ENCODE peak calls at places on chromosomes 11 and 22, in four cellular contexts. X is testis, F is neural progenitor cell, W is colonic mucosa. C is an unnamed sample.

GRCh38 chr22:37428649-37429586 is 1.6 kb upstream of the ELFN2 start:
- DNase-seq in X (peak; percentile 38), W (peak; percentile 45), F (peak; percentile 93), C (peak; percentile 29)

GRCh38 chr22:22687638-22688500 is 43.5 kb downstream of the GGTLC2 start:
- DNase-seq in F (peak; percentile 67), X (peak; percentile 78), W (peak; percentile 48), C (peak; percentile 64)

GRCh38 chr11:64810891-64811272 is 531 bp upstream of the MEN1 start:
- DNase-seq in X (peak; percentile 42), F (peak; percentile 57), W (peak; percentile 42), C (peak; percentile 25)

GRCh38 chr11:64331569-64332371 is 8.2 kb upstream of the CCDC88B start:
- DNase-seq in F (no peak), X (peak; percentile 86), W (peak; percentile 92), C (peak; percentile 99)

GRCh38 chr11:73564903-73565302 is 33.0 kb downstream of the FAM168A start:
- DNase-seq in W (no peak), F (no peak), X (no peak), C (no peak)

GRCh38 chr11:96905663-96906062 is 515.9 kb downstream of the JRKL start:
- DNase-seq in X (no peak), W (no peak), F (no peak), C (no peak)

GRCh38 chr11:107203656-107204055 is 185.4 kb upstream of the GUCY1A2 start:
- DNase-seq in W (no peak), F (no peak), X (no peak), C (no peak)

GRCh38 chr11:12245091-12245490 is 132.3 kb upstream of the PARVA start:
- DNase-seq in F (no peak), W (no peak), X (no peak), C (no peak)

GRCh38 chr22:23591203-23591791 is 11.2 kb upstream of the IGLL1 start:
- DNase-seq in F (peak; percentile 82), X (peak; percentile 89), W (peak; percentile 55), C (peak; percentile 76)

GRCh38 chr11:34318111-34319037 is 39.4 kb downstream of the ABTB2 start:
- DNase-seq in X (no peak), W (peak; percentile 38), F (no peak), C (no peak)

GRCh38 chr11:124481365-124482323 is 36.1 kb upstream of the OR8B8 start:
- DNase-seq in X (peak; percentile 38), W (no peak), F (peak; percentile 61), C (peak; percentile 45)

GRCh38 chr11:66317322-66317765 is 500 bp upstream of the CD248 start:
- DNase-seq in W (no peak), F (no peak), X (no peak), C (peak; percentile 33)

GRCh38 chr11:133718831-133719230 is 126.5 kb downstream of the SPATA19 start:
- DNase-seq in X (no peak), F (no peak), W (no peak), C (no peak)

GRCh38 chr11:94494200-94494545 is 389 bp downstream of the ANKRD49 start:
- DNase-seq in X (no peak), F (peak; percentile 85), W (no peak), C (no peak)

GRCh38 chr11:57555393-57555792 is 12.1 kb downstream of the UBE2L6 start:
- DNase-seq in F (no peak), X (no peak), W (no peak), C (no peak)

GRCh38 chr22:21593406-21594232 is 26.1 kb downstream of the UBE2L3 start:
- DNase-seq in F (peak; percentile 56), X (no peak), W (peak; percentile 40), C (no peak)

GRCh38 chr11:85776951-85777602 is 33.9 kb downstream of the SYTL2 start:
- DNase-seq in X (no peak), F (no peak), W (no peak), C (no peak)

GRCh38 chr22:24426859-24427499 is 420 bp upstream of the ADORA2A start:
- DNase-seq in F (no peak), W (no peak), X (no peak), C (no peak)

GRCh38 chr11:130145975-130146776 is 13.4 kb upstream of the ST14 start:
- DNase-seq in F (no peak), W (peak; percentile 90), X (no peak), C (peak; percentile 47)

GRCh38 chr11:95924414-95924760 is 480 bp upstream of the MTMR2 start:
- DNase-seq in F (no peak), X (no peak), W (peak; percentile 36), C (no peak)

GRCh38 chr22:44438481-44439131 is 59.4 kb downstream of the RTL6 start:
- DNase-seq in F (no peak), X (no peak), W (no peak), C (no peak)

GRCh38 chr11:113014262-113014661 is 53.0 kb downstream of the NCAM1 start:
- DNase-seq in F (no peak), W (no peak), X (no peak), C (no peak)

GRCh38 chr11:82899957-82900276 is 313 bp downstream of the PRCP start:
- DNase-seq in W (no peak), F (no peak), X (no peak), C (no peak)

GRCh38 chr22:41971431-41971830 is 2.2 kb downstream of the SEPTIN3 start:
- DNase-seq in X (no peak), W (no peak), F (no peak), C (no peak)

GRCh38 chr22:37233751-37234631 is 10.1 kb downstream of the RAC2 start:
- DNase-seq in X (no peak), F (no peak), W (no peak), C (no peak)

GRCh38 chr22:43897751-43898261 is 6.0 kb upstream of the PNPLA5 start:
- DNase-seq in X (no peak), F (no peak), W (no peak), C (no peak)

GRCh38 chr22:50340157-50340879 is 2.8 kb upstream of the PPP6R2 start:
- DNase-seq in X (peak; percentile 30), F (peak; percentile 56), W (no peak), C (no peak)

GRCh38 chr11:61739966-61740365 is 12.5 kb upstream of the MYRF start:
- DNase-seq in W (no peak), X (no peak), F (no peak), C (no peak)

GRCh38 chr22:22556995-22557925 is 1.8 kb downstream of the PRAME start:
- DNase-seq in X (peak; percentile 48), F (no peak), W (no peak), C (no peak)

GRCh38 chr11:3710485-3711259 is 39.5 kb upstream of the CHRNA10 start:
- DNase-seq in X (no peak), F (no peak), W (no peak), C (no peak)

GRCh38 chr11:126519653-126520573 is 164.4 kb downstream of the ST3GAL4 start:
- DNase-seq in F (no peak), X (peak; percentile 38), W (no peak), C (no peak)

GRCh38 chr11:105790841-105791240 is 181.0 kb downstream of the GRIA4 start:
- DNase-seq in F (peak; percentile 34), X (no peak), W (no peak), C (no peak)

GRCh38 chr22:36156515-36157419 is 3.8 kb downstream of the APOL3 start:
- DNase-seq in F (peak; percentile 29), W (peak; percentile 68), X (peak; percentile 85), C (peak; percentile 76)

DNA sequence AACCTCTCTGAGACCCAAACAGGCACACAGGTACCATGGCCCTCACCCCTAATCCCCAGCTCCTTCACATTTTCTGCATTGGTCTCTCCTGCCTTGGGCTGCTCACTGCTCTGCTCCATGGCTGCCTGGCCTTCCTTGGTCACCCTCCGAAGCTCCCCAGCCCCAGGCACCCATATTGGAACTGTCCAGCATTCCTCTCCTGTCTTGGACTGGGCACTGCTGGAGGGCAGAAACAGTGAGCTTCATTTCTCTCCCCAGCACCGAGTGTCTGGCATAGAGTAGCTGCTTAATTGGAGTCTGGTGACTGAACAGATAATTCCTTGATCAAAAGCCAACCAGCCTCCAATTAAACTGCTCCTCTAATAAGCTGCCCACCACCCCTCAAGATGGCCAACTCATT is 13.2 kb downstream of the PLEKHA7 start:
- DNase-seq in W (no peak), X (no peak), F (no peak), C (no peak)
- H3K4me1 ChIP-seq in W (no peaks in the 10 kb centered on the region), X (no peaks in the 10 kb centered on the region), F (no peaks in the 10 kb centered on the region), C (peaks cover 23% of the 10 kb centered on the region)

GRCh38 chr11:68445531-68446035 is 15.0 kb upstream of the PPP6R3 start:
- DNase-seq in F (no peak), W (no peak), X (no peak), C (no peak)
- H3K27ac ChIP-seq in F (no peak overlapping the region), W (no peak overlapping the region), X (no peak overlapping the region), C (no peak overlapping the region)

GRCh38 chr11:78416285-78417174 is 1.1 kb downstream of the GAB2 start:
- DNase-seq in W (peak; percentile 90), F (peak; percentile 89), X (peak; percentile 81), C (peak; percentile 84)
- H3K4me1 ChIP-seq in W (no peaks in the 10 kb centered on the region), F (peaks cover 20% of the 10 kb centered on the region), X (peaks cover 5% of the 10 kb centered on the region), C (peaks cover 24% of the 10 kb centered on the region)

DNA sequence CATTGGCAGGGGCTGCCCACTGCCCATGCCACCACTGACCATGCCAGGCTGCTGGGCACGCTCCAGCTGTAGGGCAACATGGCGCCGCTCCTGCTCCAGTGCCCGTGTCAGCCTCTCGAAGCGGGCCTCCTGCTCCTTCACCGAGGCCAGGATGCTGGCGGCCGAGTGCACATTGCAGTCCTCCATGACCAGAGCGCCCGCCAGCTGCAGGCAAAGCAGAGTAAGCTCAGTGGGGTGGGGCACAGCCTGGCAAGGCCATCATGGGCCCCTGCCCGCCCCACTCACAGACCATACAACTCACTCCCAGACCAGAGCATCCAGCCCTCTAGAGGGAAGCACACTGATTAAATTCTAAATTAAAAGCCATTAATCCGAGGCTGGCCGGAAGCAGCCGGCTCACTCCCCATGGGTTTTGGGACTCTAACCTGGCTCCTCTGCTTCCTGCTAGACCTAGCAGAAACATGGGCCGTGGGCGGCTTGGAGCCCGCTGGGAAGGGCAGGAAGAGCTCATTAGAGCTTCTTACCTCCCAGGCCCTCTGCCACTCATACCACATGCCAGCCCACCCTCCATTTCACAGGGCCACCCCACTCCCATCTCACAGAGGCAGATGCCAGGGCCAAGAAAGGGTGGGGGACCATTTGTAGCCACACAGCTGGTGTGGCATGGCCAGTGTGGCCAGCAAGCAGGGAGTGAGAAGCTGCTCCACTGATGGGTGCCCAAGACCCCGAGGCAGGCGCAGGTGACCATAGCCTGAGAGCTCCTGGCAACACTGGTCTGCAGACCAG is 25.8 kb downstream of the ARVCF start:
- DNase-seq in W (no peak), X (no peak), F (no peak), C (peak; percentile 29)
- H3K27ac ChIP-seq in W (no peak overlapping the region), X (no peak overlapping the region), F (no peak overlapping the region), C (peak overlapping the region; percentile 97)

DNA sequence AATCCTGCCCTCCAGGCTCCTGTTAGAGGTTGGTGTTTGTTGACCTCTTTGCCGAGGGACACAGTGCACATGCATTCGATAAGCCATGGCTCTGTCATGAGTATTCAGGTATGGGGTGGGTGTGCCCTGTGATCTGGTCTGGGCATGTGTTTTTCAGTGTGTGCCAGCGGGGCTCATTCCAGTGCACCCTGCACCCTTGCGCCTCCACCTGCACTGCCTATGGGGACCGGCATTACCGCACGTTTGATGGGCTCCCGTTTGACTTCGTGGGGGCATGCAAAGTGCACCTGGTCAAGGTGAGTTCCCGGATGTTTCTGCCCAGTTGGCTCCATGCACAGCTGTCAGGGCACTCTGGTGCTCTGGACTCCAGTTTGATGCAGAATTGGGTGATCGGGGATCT is 44.2 kb downstream of the OTOG start:
- DNase-seq in F (no peak), X (no peak), W (no peak), C (no peak)
- H3K4me1 ChIP-seq in F (no peaks in the 10 kb centered on the region), X (no peaks in the 10 kb centered on the region), W (no peaks in the 10 kb centered on the region), C (no peaks in the 10 kb centered on the region)

DNA sequence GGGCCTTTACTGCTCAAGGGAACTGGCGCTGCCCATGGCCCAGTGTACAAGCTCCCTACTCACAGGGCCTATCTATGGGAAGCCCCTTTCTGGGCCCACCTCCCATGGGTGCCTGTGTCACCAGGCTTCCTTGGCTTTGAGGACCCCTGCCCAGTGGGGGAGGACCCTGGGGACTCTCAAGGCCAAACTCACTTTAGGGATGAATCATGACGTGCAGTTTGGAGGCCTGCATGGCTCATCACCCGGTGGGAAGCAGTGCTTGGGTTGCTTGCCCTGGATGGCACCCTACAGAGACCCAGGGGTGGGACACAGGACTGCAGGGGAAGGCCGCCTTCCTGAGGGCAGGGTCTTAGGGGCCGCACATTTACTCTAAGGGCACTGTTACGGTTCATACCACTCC is 16.5 kb downstream of the KCTD21 start:
- DNase-seq in W (no peak), X (no peak), F (no peak), C (no peak)
- H3K27ac ChIP-seq in W (no peak overlapping the region), X (no peak overlapping the region), F (no peak overlapping the region), C (peak overlapping the region; percentile 99)

C was measured in thyroid gland.